ENCODE peak calls at places on chromosomes 6 and 20, in nine cellular contexts. E, I, Z, T, D, U, B, A and H are unnamed samples. For H3K27me3, the result is how much of the 10 kb centered on the place peaks cover.

GRCh38 chr6:1255646-1256365 is 56.1 kb upstream of the FOXQ1 start:
- DNase-seq in E (no peak), I (no peak), Z (no peak), T (no peak), D (no peak), U (no peak), B (no peak), A (no peak), H (no peak)

GRCh38 chr6:12648171-12648570 is 68.4 kb upstream of the PHACTR1 start:
- DNase-seq in E (no peak), I (no peak), Z (no peak), T (no peak), D (no peak), U (no peak), B (no peak), A (no peak), H (no peak)

GRCh38 chr6:161139766-161140553 is 133.9 kb downstream of the AGPAT4 start:
- DNase-seq in E (no peak), I (peak), Z (no peak), T (peak), D (no peak), U (no peak), B (no peak), A (peak), H (no peak)

GRCh38 chr6:166924531-166924930 is 31.8 kb downstream of the RNASET2 start:
- DNase-seq in E (no peak), I (no peak), Z (no peak), T (no peak), D (no peak), U (no peak), B (no peak), A (no peak), H (peak)

GRCh38 chr6:129031051-129031599 is 148.2 kb downstream of the LAMA2 start:
- DNase-seq in E (no peak), I (no peak), Z (no peak), T (no peak), D (no peak), U (no peak), B (no peak), A (no peak), H (no peak)

GRCh38 chr6:163613668-163614067 is 199.2 kb downstream of the QKI start:
- DNase-seq in E (no peak), I (no peak), Z (no peak), T (no peak), D (no peak), U (no peak), B (no peak), A (no peak), H (no peak)

GRCh38 chr6:43623880-43624785 is 4.9 kb downstream of the GTPBP2 start:
- DNase-seq in E (no peak), I (no peak), Z (no peak), T (no peak), D (no peak), U (no peak), B (no peak), A (no peak), H (peak)

GRCh38 chr20:32911355-32911754 is 52.6 kb downstream of the EFCAB8 start:
- DNase-seq in E (no peak), I (peak), Z (no peak), T (peak), D (no peak), U (no peak), B (no peak), A (no peak), H (peak)

GRCh38 chr6:41367700-41368099 is 32.3 kb downstream of the NCR2 start:
- DNase-seq in E (peak), I (no peak), Z (peak), T (no peak), D (peak), U (no peak), B (no peak), A (peak), H (no peak)

GRCh38 chr6:137303436-137303835 is 84.3 kb upstream of the IFNGR1 start:
- DNase-seq in E (no peak), I (no peak), Z (no peak), T (no peak), D (no peak), U (no peak), B (no peak), A (no peak), H (no peak)

GRCh38 chr20:11511816-11512215 is 405.9 kb upstream of the BTBD3 start:
- DNase-seq in E (no peak), I (no peak), Z (no peak), T (no peak), D (no peak), U (peak), B (no peak), A (no peak), H (no peak)

GRCh38 chr6:53042112-53042511 is 23.1 kb upstream of the FBXO9 start:
- DNase-seq in E (no peak), I (no peak), Z (peak), T (no peak), D (no peak), U (no peak), B (no peak), A (no peak), H (no peak)

GRCh38 chr6:4305056-4305455 is 169.7 kb upstream of the ECI2 start:
- DNase-seq in E (no peak), I (no peak), Z (no peak), T (no peak), D (no peak), U (no peak), B (no peak), A (no peak), H (no peak)

DNA sequence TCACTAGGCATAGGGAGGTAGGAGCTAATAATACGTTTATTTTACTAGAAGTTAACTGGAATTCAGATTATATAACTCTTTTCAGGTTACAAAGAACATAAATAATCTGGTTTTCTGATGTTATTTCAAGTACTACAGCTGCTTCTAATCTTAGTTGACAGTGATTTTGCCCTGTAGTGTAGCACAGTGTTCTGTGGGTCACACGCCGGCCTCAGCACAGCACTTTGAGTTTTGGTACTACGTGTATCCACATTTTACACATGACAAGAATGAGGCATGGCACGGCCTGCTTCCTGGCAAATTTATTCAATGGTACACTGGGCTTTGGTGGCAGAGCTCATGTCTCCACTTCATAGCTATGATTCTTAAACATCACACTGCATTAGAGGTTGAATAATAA is 1.1 kb downstream of the HFE start:
- DNase-seq in E (no peak), I (no peak), Z (no peak), T (peak), D (no peak), U (no peak), B (no peak), A (no peak), H (no peak)
- TF ChIP-seq POLR2AphosphoS5 in E (peak), I (no peak), Z (no peak), T (peak), D (no peak), U (no peak), B (no peak), A (no peak), H (no peak)

GRCh38 chr6:36597775-36598174 is 3.6 kb downstream of the SRSF3 start:
- DNase-seq in E (no peak), I (no peak), Z (no peak), T (peak), D (no peak), U (no peak), B (no peak), A (no peak), H (no peak)
- H3K4me3 ChIP-seq in E (peak), I (peak), Z (peak), T (peak), D (peak), U (peak), B (peak), A (peak), H (peak)

GRCh38 chr20:22575737-22576136 is 8.6 kb downstream of the FOXA2 start:
- DNase-seq in E (no peak), I (no peak), Z (no peak), T (no peak), D (no peak), U (no peak), B (no peak), A (no peak), H (no peak)

GRCh38 chr20:22578221-22579118 is 5.9 kb downstream of the FOXA2 start:
- DNase-seq in E (no peak), I (peak), Z (peak), T (no peak), D (no peak), U (no peak), B (no peak), A (peak), H (no peak)

GRCh38 chr20:22576273-22576672 is 8.1 kb downstream of the FOXA2 start:
- DNase-seq in E (no peak), I (no peak), Z (peak), T (no peak), D (no peak), U (no peak), B (no peak), A (no peak), H (no peak)

GRCh38 chr20:22577515-22578220 is 6.7 kb downstream of the FOXA2 start:
- DNase-seq in E (no peak), I (peak), Z (peak), T (no peak), D (no peak), U (no peak), B (no peak), A (peak), H (no peak)

GRCh38 chr20:22576733-22577514 is 7.4 kb downstream of the FOXA2 start:
- DNase-seq in E (no peak), I (peak), Z (peak), T (no peak), D (no peak), U (no peak), B (no peak), A (no peak), H (no peak)
- H3K27me3 ChIP-seq in E (under half), I (under half), Z (under half), T (under half), D (half or more), U (under half), B (half or more), A (half or more), H (half or more)

GRCh38 chr20:31704225-31705119 is 18.2 kb downstream of the BCL2L1 start:
- DNase-seq in E (peak), I (no peak), Z (peak), T (peak), D (no peak), U (no peak), B (peak), A (peak), H (no peak)
- TF ChIP-seq POLR2AphosphoS5 in E (peak), I (peak), Z (no peak), T (no peak), D (no peak), U (no peak), B (peak), A (peak), H (no peak)

DNA sequence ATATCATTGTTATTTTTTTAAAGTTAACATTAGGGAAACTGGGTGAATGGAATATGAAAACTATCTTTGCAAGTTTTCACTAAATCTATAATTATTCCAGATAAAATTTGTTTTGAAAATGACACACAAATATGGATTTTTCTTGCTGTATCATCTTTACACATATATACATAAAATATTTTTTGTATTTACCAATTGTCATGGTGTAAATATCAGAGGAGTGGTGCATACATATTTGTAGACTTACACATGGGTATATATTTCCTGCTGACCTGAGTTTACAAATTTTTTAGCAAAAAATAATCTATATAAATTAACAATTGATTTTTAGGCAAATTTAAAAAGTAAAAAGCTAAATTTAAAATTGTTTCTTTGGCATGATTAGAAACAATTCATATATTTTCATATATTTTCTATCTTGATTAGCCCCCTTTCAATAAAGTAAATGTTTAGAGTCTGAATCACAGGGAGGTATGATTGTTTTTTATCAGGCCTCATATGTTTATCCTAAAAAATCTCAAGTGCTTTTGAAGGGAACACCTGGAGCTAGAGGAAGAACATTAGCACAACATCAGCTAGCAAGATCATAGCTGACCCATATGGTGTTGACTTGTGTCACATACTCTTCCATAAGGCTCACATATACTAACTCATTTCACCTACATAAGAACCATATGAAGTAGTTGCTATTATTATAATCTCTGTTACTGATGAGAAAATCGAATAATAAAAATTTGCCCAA is 671.8 kb upstream of the GJE1 start:
- DNase-seq in E (no peak), I (no peak), Z (no peak), T (no peak), D (no peak), U (no peak), B (no peak), A (no peak), H (no peak)
- H3K4me3 ChIP-seq in E (no peak), I (no peak), Z (no peak), T (no peak), D (no peak), U (no peak), B (no peak), A (no peak), H (no peak)

GRCh38 chr6:149935668-149936067 is 6.1 kb upstream of the ULBP2 start:
- DNase-seq in E (no peak), I (no peak), Z (no peak), T (no peak), D (no peak), U (no peak), B (no peak), A (no peak), H (no peak)
- H3K27me3 ChIP-seq in E (under half), I (under half), Z (half or more), T (under half), D (half or more), U (under half), B (half or more), A (half or more), H (half or more)

DNA sequence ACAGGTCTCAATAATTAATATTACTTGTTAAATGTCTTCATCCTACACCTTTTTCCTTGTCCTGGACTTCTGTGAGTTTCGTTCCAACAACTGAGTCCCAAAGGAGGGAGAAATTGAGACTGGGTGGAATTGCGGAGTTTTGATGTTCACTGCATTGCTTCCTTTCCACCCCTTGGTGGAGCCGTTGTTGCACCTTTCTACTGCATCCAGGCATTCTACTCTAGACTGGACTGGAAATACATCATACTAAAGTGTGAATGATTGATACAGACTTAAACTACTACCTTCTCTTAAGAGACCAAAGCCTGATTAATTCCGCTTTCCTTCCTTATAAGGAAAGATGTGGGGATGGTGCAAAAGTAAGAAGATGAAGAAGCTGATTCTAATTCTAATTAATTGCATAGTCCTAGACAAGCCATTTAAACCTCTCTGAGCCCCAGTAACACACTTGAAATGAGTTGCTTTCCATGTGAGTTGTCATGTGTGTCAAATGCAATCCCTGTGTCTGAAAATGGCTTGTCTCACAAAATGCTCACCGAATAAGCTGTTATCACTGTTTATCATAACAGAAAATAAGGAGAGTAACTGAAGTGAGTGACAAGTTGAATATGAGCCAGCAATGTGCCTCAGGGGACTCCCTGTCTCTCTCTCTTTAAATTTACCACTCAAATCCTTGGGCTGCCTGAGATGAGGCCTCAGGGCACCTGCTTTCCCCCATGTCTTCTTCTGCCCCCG is 338.3 kb upstream of the CHD6 start:
- DNase-seq in E (no peak), I (no peak), Z (peak), T (no peak), D (peak), U (no peak), B (no peak), A (no peak), H (no peak)
- TF ChIP-seq POLR2AphosphoS5 in E (no peak), I (no peak), Z (no peak), T (no peak), D (no peak), U (no peak), B (no peak), A (no peak), H (no peak)

GRCh38 chr6:105834548-105834947 is 251.6 kb upstream of the PRDM1 start:
- DNase-seq in E (no peak), I (no peak), Z (no peak), T (no peak), D (no peak), U (no peak), B (no peak), A (no peak), H (no peak)
- H3K4me3 ChIP-seq in E (no peak), I (no peak), Z (no peak), T (no peak), D (no peak), U (no peak), B (no peak), A (no peak), H (no peak)

DNA sequence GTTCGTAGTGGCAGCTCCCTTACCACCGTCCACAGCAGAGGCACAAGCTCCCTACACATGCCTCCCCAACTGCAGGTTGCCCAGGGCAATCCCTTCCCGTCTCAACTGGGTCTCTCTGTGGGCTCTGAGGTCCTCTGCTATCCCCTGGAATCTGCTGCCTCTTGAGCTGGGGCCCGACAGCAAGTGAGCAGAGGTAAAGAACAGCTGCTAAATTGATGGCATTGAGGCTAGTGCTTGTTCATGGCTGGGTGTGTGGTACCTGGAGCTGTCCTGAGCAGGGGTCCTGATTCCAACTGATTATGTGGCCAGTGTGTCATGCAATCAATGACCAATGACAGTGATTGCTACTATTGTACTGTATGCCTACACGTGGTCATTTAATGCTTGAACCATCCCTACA is 40.9 kb downstream of the HNF4A start:
- DNase-seq in E (no peak), I (no peak), Z (no peak), T (no peak), D (no peak), U (no peak), B (no peak), A (no peak), H (no peak)
- H3K27me3 ChIP-seq in E (under half), I (under half), Z (under half), T (under half), D (under half), U (under half), B (under half), A (under half), H (under half)